ENCODE peak calls at places on chromosome 18, in five cellular contexts. One of them, this sample, is unnamed.
A peak's percentile ranks its signal among the peaks of the same experiment; 100 is the strongest.

GRCh38 chr18:25921677-25922421 is 168.6 kb downstream of the SS18 start:
- DNase-seq in GM20000: peak; percentile 73
- DNase-seq in GM23248: peak; percentile 30
- DNase-seq in progenitor cell of endocrine pancreas: no peak
- DNase-seq in nucleus accumbens: no peak
- DNase-seq in this sample: peak; percentile 68

GRCh38 chr18:26551217-26551708 is 2.9 kb upstream of the KCTD1 start:
- DNase-seq in GM20000: no peak
- DNase-seq in GM23248: no peak
- DNase-seq in progenitor cell of endocrine pancreas: no peak
- DNase-seq in nucleus accumbens: no peak
- DNase-seq in this sample: no peak

GRCh38 chr18:35185771-35186170 is 55.1 kb upstream of the ZNF397 start:
- DNase-seq in GM20000: no peak
- DNase-seq in GM23248: no peak
- DNase-seq in progenitor cell of endocrine pancreas: no peak
- DNase-seq in nucleus accumbens: no peak
- DNase-seq in this sample: no peak

GRCh38 chr18:58025733-58026132 is 18.3 kb upstream of the NEDD4L start:
- DNase-seq in GM20000: no peak
- DNase-seq in GM23248: peak; percentile 34
- DNase-seq in progenitor cell of endocrine pancreas: no peak
- DNase-seq in nucleus accumbens: no peak
- DNase-seq in this sample: no peak

GRCh38 chr18:9065864-9066263 is 36.6 kb upstream of the NDUFV2 start:
- DNase-seq in GM20000: no peak
- DNase-seq in GM23248: no peak
- DNase-seq in progenitor cell of endocrine pancreas: no peak
- DNase-seq in nucleus accumbens: no peak
- DNase-seq in this sample: no peak

GRCh38 chr18:10518595-10519273 is 7.1 kb upstream of the NAPG start:
- DNase-seq in GM20000: no peak
- DNase-seq in GM23248: peak; percentile 56
- DNase-seq in progenitor cell of endocrine pancreas: no peak
- DNase-seq in nucleus accumbens: peak; percentile 63
- DNase-seq in this sample: no peak

GRCh38 chr18:26477828-26478466 is 70.4 kb downstream of the KCTD1 start:
- DNase-seq in GM20000: no peak
- DNase-seq in GM23248: no peak
- DNase-seq in progenitor cell of endocrine pancreas: no peak
- DNase-seq in nucleus accumbens: no peak
- DNase-seq in this sample: no peak

GRCh38 chr18:50281972-50282520 is 723 bp upstream of the MBD1 start:
- DNase-seq in GM20000: no peak
- DNase-seq in GM23248: no peak
- DNase-seq in progenitor cell of endocrine pancreas: no peak
- DNase-seq in nucleus accumbens: no peak
- DNase-seq in this sample: no peak

GRCh38 chr18:62523631-62524442 is 1.0 kb downstream of the ZCCHC2 start:
- DNase-seq in GM20000: peak; percentile 56
- DNase-seq in GM23248: peak; percentile 81
- DNase-seq in progenitor cell of endocrine pancreas: peak; percentile 42
- DNase-seq in nucleus accumbens: peak; percentile 42
- DNase-seq in this sample: peak; percentile 42

GRCh38 chr18:51617167-51617566 is 419.7 kb upstream of the MEX3C start:
- DNase-seq in GM20000: no peak
- DNase-seq in GM23248: peak; percentile 6
- DNase-seq in progenitor cell of endocrine pancreas: no peak
- DNase-seq in nucleus accumbens: no peak
- DNase-seq in this sample: no peak

GRCh38 chr18:7616661-7617060 is 49.5 kb downstream of the PTPRM start:
- DNase-seq in GM20000: no peak
- DNase-seq in GM23248: peak; percentile 57
- DNase-seq in progenitor cell of endocrine pancreas: no peak
- DNase-seq in nucleus accumbens: no peak
- DNase-seq in this sample: no peak

GRCh38 chr18:26458526-26459232 is 89.7 kb downstream of the KCTD1 start:
- DNase-seq in GM20000: peak; percentile 60
- DNase-seq in GM23248: peak; percentile 68
- DNase-seq in progenitor cell of endocrine pancreas: no peak
- DNase-seq in nucleus accumbens: no peak
- DNase-seq in this sample: peak; percentile 74

GRCh38 chr18:50338122-50338521 is 36.7 kb upstream of the SKA1 start:
- DNase-seq in GM20000: no peak
- DNase-seq in GM23248: no peak
- DNase-seq in progenitor cell of endocrine pancreas: no peak
- DNase-seq in nucleus accumbens: no peak
- DNase-seq in this sample: no peak

GRCh38 chr18:72986103-72986502 is 118.3 kb upstream of the NETO1 start:
- DNase-seq in GM20000: no peak
- DNase-seq in GM23248: no peak
- DNase-seq in progenitor cell of endocrine pancreas: no peak
- DNase-seq in nucleus accumbens: no peak
- DNase-seq in this sample: no peak

GRCh38 chr18:29838556-29838955 is 1204.0 kb downstream of the DSC3 start:
- DNase-seq in GM20000: no peak
- DNase-seq in GM23248: no peak
- DNase-seq in progenitor cell of endocrine pancreas: no peak
- DNase-seq in nucleus accumbens: no peak
- DNase-seq in this sample: no peak

GRCh38 chr18:68847219-68847860 is 49.5 kb downstream of the CCDC102B start:
- DNase-seq in GM20000: no peak
- DNase-seq in GM23248: peak; percentile 57
- DNase-seq in progenitor cell of endocrine pancreas: no peak
- DNase-seq in nucleus accumbens: no peak
- DNase-seq in this sample: no peak

GRCh38 chr18:37270046-37270665 is 295.4 kb downstream of the CELF4 start:
- DNase-seq in GM20000: peak; percentile 55
- DNase-seq in GM23248: peak; percentile 79
- DNase-seq in progenitor cell of endocrine pancreas: peak; percentile 60
- DNase-seq in nucleus accumbens: no peak
- DNase-seq in this sample: no peak

GRCh38 chr18:54150226-54150625 is 74.2 kb downstream of the MBD2 start:
- DNase-seq in GM20000: no peak
- DNase-seq in GM23248: no peak
- DNase-seq in progenitor cell of endocrine pancreas: no peak
- DNase-seq in nucleus accumbens: no peak
- DNase-seq in this sample: no peak

GRCh38 chr18:56382541-56382940 is 255.9 kb downstream of the TXNL1 start:
- DNase-seq in GM20000: no peak
- DNase-seq in GM23248: no peak
- DNase-seq in progenitor cell of endocrine pancreas: no peak
- DNase-seq in nucleus accumbens: peak; percentile 41
- DNase-seq in this sample: no peak

GRCh38 chr18:57519668-57520424 is 66.7 kb downstream of the FECH start:
- DNase-seq in GM20000: no peak
- DNase-seq in GM23248: no peak
- DNase-seq in progenitor cell of endocrine pancreas: no peak
- DNase-seq in nucleus accumbens: no peak
- DNase-seq in this sample: no peak

GRCh38 chr18:2657043-2657512 is 1.6 kb downstream of the SMCHD1 start:
- DNase-seq in GM20000: no peak
- DNase-seq in GM23248: peak; percentile 20
- DNase-seq in progenitor cell of endocrine pancreas: no peak
- DNase-seq in nucleus accumbens: no peak
- DNase-seq in this sample: no peak

GRCh38 chr18:33757037-33757436 is 179.0 kb downstream of the ASXL3 start:
- DNase-seq in GM20000: no peak
- DNase-seq in GM23248: peak; percentile 78
- DNase-seq in progenitor cell of endocrine pancreas: no peak
- DNase-seq in nucleus accumbens: no peak
- DNase-seq in this sample: no peak

This sample was measured in GM13976.